ENCODE peak calls at places on chromosomes 3 and 15, in nine cellular contexts. J, G, W, R, E, K, Q, O and T are unnamed samples.

GRCh38 chr3:16048435-16049318 is 125.8 kb upstream of the GALNT15 start:
- DNase-seq in J (peak; percentile 74), G (peak; percentile 88), W (peak; percentile 64), R (no peak), E (no peak), K (peak; percentile 62), Q (no peak), O (peak; percentile 81), T (no peak)

GRCh38 chr3:34683851-34684250 is 885.4 kb downstream of the PDCD6IP start:
- DNase-seq in J (peak; percentile 75), G (peak; percentile 70), W (peak; percentile 57), R (no peak), E (peak; percentile 45), K (peak; percentile 16), Q (peak; percentile 49), O (peak; percentile 48), T (peak; percentile 1)

GRCh38 chr15:45121706-45122417 is 7.7 kb downstream of the DUOXA2 start:
- DNase-seq in J (no peak), G (peak; percentile 76), W (no peak), R (peak; percentile 51), E (no peak), K (peak; percentile 6), Q (no peak), O (peak; percentile 84), T (peak; percentile 18)

GRCh38 chr15:70376031-70376928 is 278.6 kb upstream of the TLE3 start:
- DNase-seq in J (no peak), G (no peak), W (no peak), R (no peak), E (no peak), K (no peak), Q (no peak), O (no peak), T (no peak)

GRCh38 chr15:43463542-43463941 is 29.4 kb downstream of the TP53BP1 start:
- DNase-seq in J (no peak), G (peak; percentile 51), W (no peak), R (no peak), E (no peak), K (no peak), Q (no peak), O (peak; percentile 70), T (no peak)

GRCh38 chr3:13397316-13397715 is 22.8 kb downstream of the NUP210 start:
- DNase-seq in J (no peak), G (no peak), W (no peak), R (no peak), E (no peak), K (no peak), Q (no peak), O (no peak), T (no peak)

GRCh38 chr3:38008191-38008701 is 17.7 kb downstream of the VILL start:
- DNase-seq in J (no peak), G (no peak), W (no peak), R (no peak), E (no peak), K (no peak), Q (no peak), O (no peak), T (no peak)

GRCh38 chr3:46076606-46077005 is 49.3 kb upstream of the XCR1 start:
- DNase-seq in J (no peak), G (peak; percentile 50), W (no peak), R (no peak), E (no peak), K (no peak), Q (no peak), O (no peak), T (no peak)

GRCh38 chr15:25739687-25740121 is 123.4 kb downstream of the ATP10A start:
- DNase-seq in J (peak; percentile 47), G (peak; percentile 9), W (no peak), R (no peak), E (no peak), K (peak; percentile 18), Q (no peak), O (peak; percentile 40), T (peak; percentile 16)

GRCh38 chr15:94858449-94858848 is 627.1 kb downstream of the MCTP2 start:
- DNase-seq in J (peak; percentile 33), G (no peak), W (no peak), R (no peak), E (no peak), K (no peak), Q (no peak), O (no peak), T (no peak)

GRCh38 chr3:79032686-79033318 is 735.0 kb downstream of the ROBO1 start:
- DNase-seq in J (peak; percentile 43), G (peak; percentile 81), W (no peak), R (no peak), E (peak; percentile 35), K (no peak), Q (no peak), O (peak; percentile 57), T (no peak)

GRCh38 chr3:129756871-129757270 is 136.6 kb downstream of the TMCC1 start:
- DNase-seq in J (no peak), G (peak; percentile 84), W (no peak), R (peak; percentile 50), E (no peak), K (peak; percentile 44), Q (no peak), O (peak; percentile 83), T (peak; percentile 32)

GRCh38 chr15:77702211-77702957 is 69.7 kb upstream of the LINGO1 start:
- DNase-seq in J (peak; percentile 69), G (peak; percentile 47), W (peak; percentile 18), R (no peak), E (peak; percentile 26), K (peak; percentile 11), Q (peak; percentile 62), O (no peak), T (no peak)

GRCh38 chr3:150599611-150600297 is 3.4 kb upstream of the SELENOT start:
- DNase-seq in J (peak; percentile 68), G (peak; percentile 52), W (no peak), R (no peak), E (no peak), K (no peak), Q (no peak), O (peak; percentile 18), T (no peak)

GRCh38 chr3:32305477-32305876 is 67.0 kb downstream of the CMTM8 start:
- DNase-seq in J (no peak), G (no peak), W (no peak), R (no peak), E (no peak), K (no peak), Q (no peak), O (no peak), T (no peak)

GRCh38 chr3:1196997-1197396 is 104.2 kb downstream of the CNTN6 start:
- DNase-seq in J (no peak), G (no peak), W (no peak), R (no peak), E (no peak), K (no peak), Q (no peak), O (no peak), T (no peak)

GRCh38 chr15:56917652-56918045 is 795 bp upstream of the TCF12 start:
- DNase-seq in J (peak; percentile 4), G (no peak), W (no peak), R (no peak), E (no peak), K (no peak), Q (no peak), O (no peak), T (no peak)

GRCh38 chr3:120432105-120432860 is 18.5 kb downstream of the FSTL1 start:
- DNase-seq in J (peak; percentile 18), G (peak; percentile 97), W (no peak), R (peak; percentile 84), E (no peak), K (peak; percentile 94), Q (no peak), O (peak; percentile 94), T (no peak)

DNA sequence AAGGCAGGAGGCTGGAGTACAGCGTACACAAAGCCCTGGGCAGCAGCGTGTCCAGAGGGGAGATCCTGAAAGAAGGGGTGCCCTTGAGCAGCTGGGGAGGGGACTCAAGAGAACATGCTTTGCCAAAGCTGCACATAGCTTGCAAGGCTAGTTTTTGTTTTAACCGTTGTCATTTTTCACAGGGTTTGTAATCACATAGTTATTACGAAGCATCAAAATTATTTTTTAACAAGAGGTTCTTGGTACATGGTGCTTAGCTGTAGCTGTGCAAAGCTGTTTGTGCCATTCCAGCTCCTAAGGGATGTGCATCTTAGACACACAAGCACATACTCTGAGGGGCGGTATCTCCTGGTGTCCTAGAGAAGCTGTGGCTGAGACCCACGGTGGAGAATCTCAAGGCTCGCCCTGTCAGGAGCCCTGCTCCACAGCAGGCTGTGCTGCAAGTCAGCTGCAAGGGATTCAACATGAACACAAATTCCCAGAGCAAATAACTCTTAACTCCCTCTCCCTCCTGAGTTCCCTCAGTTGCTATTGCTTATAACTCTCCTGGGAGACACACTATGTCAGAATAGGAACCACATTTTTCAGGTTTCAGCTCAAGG is 461.3 kb upstream of the PPP2R3A start:
- DNase-seq in J (no peak), G (no peak), W (no peak), R (no peak), E (no peak), K (no peak), Q (no peak), O (no peak), T (no peak)
- TF ChIP-seq CTCF in J (no peak), G (no peak), W (no peak), R (no peak), E (no peak), K (no peak), Q (no peak), O (no peak), T (no peak)

DNA sequence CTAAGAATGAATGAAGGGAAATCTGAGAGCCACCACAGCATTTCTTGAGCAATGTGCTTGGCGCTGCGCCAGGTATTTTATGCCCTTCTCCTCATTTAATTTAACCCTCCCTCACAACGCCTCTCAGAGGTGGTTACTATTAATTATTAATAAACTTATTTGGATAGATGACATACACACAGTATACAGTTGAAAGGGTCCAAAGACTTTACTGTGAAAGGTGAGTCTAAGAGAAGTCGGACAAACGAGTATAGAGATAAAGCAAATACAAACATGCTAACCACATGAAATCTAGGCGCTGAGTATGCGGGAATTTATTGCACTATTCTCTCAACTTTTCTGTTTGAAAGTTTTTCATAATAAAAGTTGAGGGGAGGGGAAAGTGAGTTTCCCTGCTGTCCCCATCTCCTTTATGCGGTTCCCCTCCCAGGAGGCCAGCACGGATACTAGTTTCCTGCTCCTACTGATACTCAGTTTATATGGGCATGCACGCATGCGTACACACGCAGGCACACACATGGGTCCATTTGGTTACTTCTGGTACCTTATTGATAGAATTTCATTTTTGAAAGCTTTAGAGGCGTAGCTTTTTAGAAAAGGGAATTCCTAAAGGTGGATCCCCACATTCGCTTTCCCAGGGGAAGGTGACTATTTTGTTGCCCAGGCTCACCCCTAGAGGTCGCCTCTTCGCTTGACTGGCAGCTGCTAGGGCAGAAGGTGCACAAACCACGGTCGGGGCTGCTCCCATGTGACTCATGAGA is 28.5 kb upstream of the KCTD6 start:
- DNase-seq in J (peak; percentile 83), G (peak; percentile 87), W (peak; percentile 85), R (peak; percentile 36), E (peak; percentile 26), K (peak; percentile 64), Q (peak; percentile 50), O (peak; percentile 90), T (peak; percentile 44)
- TF ChIP-seq CTCF in J (peak; percentile 90), G (peak; percentile 75), W (peak; percentile 76), R (peak; percentile 82), E (peak; percentile 86), K (peak; percentile 83), Q (peak; percentile 80), O (peak; percentile 92), T (peak; percentile 93)

GRCh38 chr15:101017041-101017754 is 98.0 kb downstream of the LRRK1 start:
- DNase-seq in J (no peak), G (peak; percentile 26), W (peak; percentile 15), R (no peak), E (no peak), K (no peak), Q (no peak), O (no peak), T (no peak)
- TF ChIP-seq CTCF in J (peak; percentile 2), G (peak; percentile 43), W (no peak), R (no peak), E (peak; percentile 17), K (no peak), Q (peak; percentile 37), O (no peak), T (peak; percentile 3)

GRCh38 chr15:78767331-78767951 is 43.8 kb downstream of the ADAMTS7 start:
- DNase-seq in J (no peak), G (no peak), W (no peak), R (no peak), E (no peak), K (no peak), Q (no peak), O (no peak), T (no peak)
- TF ChIP-seq CTCF in J (no peak), G (no peak), W (no peak), R (no peak), E (peak; percentile 11), K (no peak), Q (no peak), O (no peak), T (no peak)